ENCODE peak calls at places on chromosome 1, in six cellular contexts. D is A549, C is HepG2, Z is NB4, W is K562, J is endothelial cell of umbilical vein. U is an unnamed sample.

GRCh38 chr1:220874201-220874655 is 5.0 kb upstream of the HLX start:
- DNase-seq in J (peak; percentile 93), D (peak; percentile 34), W (peak; percentile 58), Z (peak; percentile 61), C (peak; percentile 32), U (no peak)

GRCh38 chr1:113747376-113747775 is 11.9 kb downstream of the PHTF1 start:
- DNase-seq in J (no peak), W (no peak), Z (no peak), C (no peak), D (no peak), U (no peak)

GRCh38 chr1:25815208-25816111 is 4.3 kb upstream of the MTFR1L start:
- DNase-seq in Z (no peak), W (no peak), J (no peak), C (no peak), D (no peak), U (no peak)

GRCh38 chr1:217681806-217682205 is 50.7 kb downstream of the SPATA17 start:
- DNase-seq in W (no peak), Z (no peak), D (no peak), J (no peak), C (no peak), U (no peak)

GRCh38 chr1:240152611-240153297 is 61.1 kb downstream of the FMN2 start:
- DNase-seq in Z (no peak), D (no peak), J (no peak), C (no peak), W (no peak), U (no peak)

GRCh38 chr1:54763814-54764131 is 550 bp downstream of the PARS2 start:
- DNase-seq in Z (no peak), D (no peak), J (no peak), W (no peak), C (peak; percentile 10), U (no peak)

GRCh38 chr1:110390096-110390495 is 730 bp downstream of the SLC16A4 start:
- DNase-seq in D (peak; percentile 79), Z (no peak), J (peak; percentile 37), C (no peak), W (peak; percentile 49), U (no peak)

GRCh38 chr1:96931136-96931535 is 209.6 kb downstream of the PTBP2 start:
- DNase-seq in J (no peak), Z (no peak), C (no peak), W (no peak), D (no peak), U (no peak)

GRCh38 chr1:32855861-32856617 is 14.7 kb downstream of the FNDC5 start:
- DNase-seq in J (no peak), Z (no peak), C (no peak), D (no peak), W (no peak), U (no peak)

GRCh38 chr1:55280731-55281130 is 65.6 kb upstream of the USP24 start:
- DNase-seq in J (no peak), W (no peak), C (no peak), D (no peak), Z (no peak), U (no peak)

GRCh38 chr1:84048820-84049219 is 49.9 kb upstream of the TTLL7 start:
- DNase-seq in D (no peak), C (no peak), Z (no peak), W (no peak), J (no peak), U (no peak)

GRCh38 chr1:108816049-108816882 is 40.6 kb downstream of the AKNAD1 start:
- DNase-seq in J (peak; percentile 98), D (peak; percentile 44), W (peak; percentile 35), C (peak; percentile 24), Z (no peak), U (no peak)

GRCh38 chr1:38508272-38508671 is 351.3 kb downstream of the RRAGC start:
- DNase-seq in D (no peak), W (no peak), Z (peak; percentile 1), C (no peak), J (no peak), U (no peak)

GRCh38 chr1:109849670-109850069 is 61.0 kb upstream of the CSF1 start:
- DNase-seq in C (no peak), W (no peak), J (no peak), Z (peak; percentile 48), D (no peak), U (no peak)

GRCh38 chr1:79396901-79397300 is 390.4 kb upstream of the ADGRL4 start:
- DNase-seq in W (no peak), C (no peak), J (no peak), Z (no peak), D (no peak), U (no peak)

GRCh38 chr1:53593758-53594380 is 134.7 kb downstream of the DMRTB1 start:
- DNase-seq in W (peak; percentile 77), D (peak; percentile 25), Z (no peak), J (peak; percentile 11), C (peak; percentile 27), U (no peak)

GRCh38 chr1:220962031-220962751 is 82.9 kb downstream of the HLX start:
- DNase-seq in C (peak; percentile 35), D (peak; percentile 73), J (no peak), Z (peak; percentile 7), W (no peak), U (no peak)

GRCh38 chr1:207077470-207078377 is 10.9 kb upstream of the C4BPB start:
- DNase-seq in Z (peak; percentile 82), W (peak; percentile 83), J (peak; percentile 85), C (peak; percentile 71), D (peak; percentile 78), U (peak; percentile 53)

GRCh38 chr1:206816390-206817287 is 44.3 kb upstream of the IL10 start:
- DNase-seq in Z (no peak), W (peak; percentile 39), D (no peak), J (no peak), C (no peak), U (peak; percentile 73)

GRCh38 chr1:50841791-50842387 is 118.2 kb downstream of the FAF1 start:
- DNase-seq in Z (no peak), J (peak; percentile 56), D (no peak), C (peak; percentile 5), W (no peak), U (no peak)

GRCh38 chr1:1341549-1342021 is 7.6 kb downstream of the DVL1 start:
- DNase-seq in D (no peak), W (no peak), Z (no peak), C (no peak), J (no peak), U (no peak)

GRCh38 chr1:236063919-236064673 is 794 bp downstream of the NID1 start:
- DNase-seq in W (no peak), D (peak; percentile 36), J (peak; percentile 67), Z (no peak), C (peak; percentile 94), U (no peak)

DNA sequence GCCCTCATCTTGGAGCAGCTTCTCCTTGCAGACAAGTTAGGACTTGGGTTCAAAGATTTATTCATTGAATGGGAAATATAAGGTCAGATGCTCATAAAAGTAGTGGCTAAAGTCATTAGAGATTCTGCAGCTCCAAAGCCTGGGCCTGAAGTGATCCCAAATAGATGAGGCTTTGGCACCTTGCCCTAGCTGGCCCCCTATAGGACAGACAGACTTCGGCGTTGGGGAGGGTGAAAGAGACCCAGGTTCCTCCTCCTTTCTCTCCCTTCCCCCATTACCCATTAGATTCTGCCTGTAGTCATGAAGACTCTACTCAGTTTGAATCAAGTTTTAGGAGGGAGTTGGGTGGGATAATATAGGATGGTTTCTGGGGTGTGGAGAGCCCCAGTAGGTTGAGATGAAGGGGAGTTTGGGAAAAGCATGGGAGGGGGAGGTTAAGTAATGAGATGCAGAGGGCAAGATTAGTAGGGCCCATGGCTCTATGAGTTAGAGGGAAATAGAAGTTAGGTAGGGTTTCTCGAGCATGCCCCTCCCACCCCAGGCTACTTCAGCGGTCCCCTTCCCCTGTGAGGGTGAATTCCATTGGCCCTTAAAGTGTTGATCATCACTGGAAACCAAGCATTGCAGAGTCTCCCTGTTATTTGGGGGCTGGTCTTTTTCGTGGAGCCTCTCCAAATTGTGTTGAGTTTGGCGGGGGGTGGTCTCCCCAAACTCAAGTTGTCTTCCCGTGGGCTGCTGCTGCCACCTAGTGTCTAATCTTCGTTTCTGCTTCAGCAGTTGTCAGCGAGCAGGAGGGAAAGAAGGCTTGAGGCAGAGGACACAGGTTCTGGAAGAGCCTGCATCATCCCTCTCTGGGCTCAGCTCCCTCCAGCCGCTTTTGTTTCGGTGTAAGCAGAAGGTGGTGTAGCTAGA is 2.1 kb upstream of the AHDC1 start:
- DNase-seq in D (peak; percentile 56), J (peak; percentile 53), W (peak; percentile 59), C (peak; percentile 58), Z (peak; percentile 80), U (no peak)
- TF ChIP-seq MYC in D (no peak), J (no peak), W (no peak), C (no peak), Z (no peak), U (no peak)

GRCh38 chr1:64893921-64894320 is 72.4 kb downstream of the JAK1 start:
- DNase-seq in D (no peak), J (no peak), C (no peak), W (no peak), Z (no peak), U (no peak)

GRCh38 chr1:64894438-64895196 is 71.7 kb downstream of the JAK1 start:
- DNase-seq in J (no peak), C (no peak), Z (peak; percentile 11), W (no peak), D (peak; percentile 56), U (no peak)

GRCh38 chr1:64890699-64891439 is 75.5 kb downstream of the JAK1 start:
- DNase-seq in Z (no peak), D (no peak), C (no peak), J (peak; percentile 18), W (no peak), U (no peak)

GRCh38 chr1:64891440-64891815 is 74.9 kb downstream of the JAK1 start:
- DNase-seq in Z (no peak), D (no peak), W (no peak), C (no peak), J (peak; percentile 63), U (no peak)

GRCh38 chr1:64892576-64893573 is 73.5 kb downstream of the JAK1 start:
- DNase-seq in Z (no peak), D (no peak), C (no peak), J (peak; percentile 44), W (no peak), U (no peak)
- TF ChIP-seq MYC in Z (no peak), D (no peak), C (no peak), J (no peak), W (no peak), U (no peak)

GRCh38 chr1:98919652-98920051 is 85.0 kb downstream of the PLPPR5 start:
- DNase-seq in W (no peak), Z (no peak), D (no peak), J (no peak), C (no peak), U (no peak)
- TF ChIP-seq MYC in W (no peak), Z (no peak), D (no peak), J (no peak), C (no peak), U (no peak)

GRCh38 chr1:160630523-160631087 is 16.2 kb downstream of the SLAMF1 start:
- DNase-seq in Z (no peak), W (no peak), D (no peak), C (no peak), J (no peak), U (no peak)

GRCh38 chr1:160628799-160629263 is 18.0 kb downstream of the SLAMF1 start:
- DNase-seq in J (no peak), D (no peak), C (no peak), Z (no peak), W (no peak), U (no peak)

GRCh38 chr1:160626560-160627342 is 20.1 kb downstream of the SLAMF1 start:
- DNase-seq in W (no peak), D (no peak), Z (peak; percentile 53), C (no peak), J (no peak), U (no peak)

GRCh38 chr1:160631983-160632625 is 14.7 kb downstream of the SLAMF1 start:
- DNase-seq in D (no peak), Z (no peak), W (no peak), J (no peak), C (no peak), U (no peak)

GRCh38 chr1:160629286-160630210 is 17.3 kb downstream of the SLAMF1 start:
- DNase-seq in J (no peak), C (no peak), D (no peak), W (no peak), Z (no peak), U (no peak)
- TF ChIP-seq MYC in J (no peak), C (no peak), D (no peak), W (no peak), Z (no peak), U (no peak)